ENCODE peak calls at places on chromosomes 5 and 9, in ten cellular contexts. P is natural killer cell, R is fibroblast of lung, B is sigmoid colon, L is heart left ventricle, A is MM.1S, H is cardiac muscle cell, J is WTC11, E is fibroblast of pulmonary artery, X is GM10248. O is an unnamed sample.

GRCh38 chr5:112776301-112776856 is 38.7 kb downstream of the APC start:
- DNase-seq in P (no peak), R (peak; percentile 94), B (no peak), L (no peak), A (no peak), H (peak; percentile 65), J (no peak), E (peak; percentile 72), X (no peak), O (no peak)

GRCh38 chr5:103119067-103119764 is 722 bp downstream of the GIN1 start:
- DNase-seq in P (no peak), R (peak; percentile 49), B (no peak), L (no peak), A (peak; percentile 37), H (no peak), J (no peak), E (peak; percentile 42), X (no peak), O (no peak)

GRCh38 chr5:180056153-180056552 is 15.4 kb downstream of the RNF130 start:
- DNase-seq in P (no peak), R (no peak), B (no peak), L (no peak), A (no peak), H (no peak), J (no peak), E (no peak), X (no peak), O (no peak)

GRCh38 chr9:122785269-122785668 is 3.5 kb upstream of the OR5C1 start:
- DNase-seq in P (no peak), R (no peak), B (no peak), L (no peak), A (no peak), H (no peak), J (no peak), E (no peak), X (no peak), O (no peak)

GRCh38 chr9:133339641-133340040 is 3.7 kb upstream of the SURF6 start:
- DNase-seq in P (no peak), R (no peak), B (no peak), L (no peak), A (no peak), H (no peak), J (no peak), E (no peak), X (no peak), O (no peak)

GRCh38 chr9:26575041-26575440 is 317.6 kb downstream of the CAAP1 start:
- DNase-seq in P (no peak), R (no peak), B (no peak), L (no peak), A (no peak), H (no peak), J (no peak), E (no peak), X (no peak), O (no peak)

GRCh38 chr9:97696025-97696822 is 916 bp downstream of the XPA start:
- DNase-seq in P (no peak), R (peak; percentile 41), B (no peak), L (no peak), A (peak; percentile 39), H (peak; percentile 41), J (no peak), E (peak; percentile 38), X (no peak), O (no peak)

GRCh38 chr5:40452874-40453624 is 226.7 kb upstream of the PTGER4 start:
- DNase-seq in P (no peak), R (no peak), B (no peak), L (no peak), A (no peak), H (no peak), J (no peak), E (no peak), X (no peak), O (no peak)

GRCh38 chr9:6113312-6113711 is 97.9 kb upstream of the RANBP6 start:
- DNase-seq in P (no peak), R (no peak), B (no peak), L (no peak), A (no peak), H (no peak), J (no peak), E (no peak), X (no peak), O (no peak)

GRCh38 chr9:72753261-72753893 is 199.5 kb downstream of the ALDH1A1 start:
- DNase-seq in P (no peak), R (peak; percentile 30), B (no peak), L (no peak), A (no peak), H (peak; percentile 32), J (no peak), E (peak; percentile 43), X (no peak), O (no peak)

DNA sequence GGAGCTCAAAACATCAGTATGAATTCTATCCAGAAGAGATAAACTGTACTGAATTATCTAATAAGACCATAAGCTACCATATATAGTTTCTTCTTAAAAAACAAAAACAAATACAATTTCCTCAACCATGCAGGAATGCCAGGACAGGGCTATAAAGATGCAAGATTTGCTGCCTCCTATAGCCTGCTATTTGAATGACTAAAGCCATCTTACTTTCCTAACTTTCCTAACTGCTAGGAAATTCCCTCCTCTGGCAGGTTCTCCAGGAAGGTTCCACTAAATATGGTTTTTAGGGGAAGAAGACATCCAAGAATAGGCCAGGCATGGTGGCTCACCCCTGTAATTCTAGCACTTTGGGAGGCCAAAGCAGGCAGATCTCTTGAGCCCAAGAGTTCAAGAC is 15.1 kb downstream of the KIF27 start:
- DNase-seq in P (no peak), R (no peak), B (no peak), L (no peak), A (no peak), H (no peak), J (no peak), E (no peak), X (no peak), O (no peak)
- TF ChIP-seq CTCF in P (no peak), R (no peak), B (no peak), L (no peak), A (no peak), H (peak; percentile 2), J (no peak), E (peak; percentile 6), X (no peak), O (no peak)

GRCh38 chr5:134554319-134555222 is 29.1 kb downstream of the JADE2 start:
- DNase-seq in P (peak; percentile 28), R (peak; percentile 72), B (peak; percentile 92), L (peak; percentile 79), A (no peak), H (peak; percentile 90), J (no peak), E (peak; percentile 87), X (peak; percentile 73), O (no peak)
- TF ChIP-seq CTCF in P (no peak), R (no peak), B (no peak), L (no peak), A (no peak), H (no peak), J (no peak), E (peak; percentile 10), X (no peak), O (no peak)

GRCh38 chr9:114288233-114289051 is 34.5 kb upstream of the ORM1 start:
- DNase-seq in P (no peak), R (no peak), B (peak; percentile 57), L (peak; percentile 8), A (no peak), H (peak; percentile 46), J (peak; percentile 43), E (peak; percentile 44), X (no peak), O (no peak)
- TF ChIP-seq CTCF in P (no peak), R (no peak), B (no peak), L (no peak), A (no peak), H (no peak), J (no peak), E (no peak), X (no peak), O (no peak)

GRCh38 chr5:31990296-31990695 is 183.8 kb downstream of the GOLPH3 start:
- DNase-seq in P (no peak), R (peak; percentile 57), B (no peak), L (no peak), A (no peak), H (no peak), J (no peak), E (no peak), X (no peak), O (no peak)
- TF ChIP-seq CTCF in P (no peak), R (no peak), B (no peak), L (no peak), A (no peak), H (no peak), J (no peak), E (no peak), X (no peak), O (no peak)

GRCh38 chr9:131306397-131306997 is 17.0 kb downstream of the PLPP7 start:
- DNase-seq in P (no peak), R (peak; percentile 15), B (no peak), L (no peak), A (no peak), H (no peak), J (no peak), E (no peak), X (no peak), O (no peak)

GRCh38 chr9:131304676-131305366 is 15.3 kb downstream of the PLPP7 start:
- DNase-seq in P (no peak), R (no peak), B (no peak), L (no peak), A (no peak), H (no peak), J (no peak), E (no peak), X (no peak), O (no peak)

GRCh38 chr9:131300444-131300843 is 10.9 kb downstream of the PLPP7 start:
- DNase-seq in P (no peak), R (no peak), B (no peak), L (no peak), A (no peak), H (no peak), J (no peak), E (no peak), X (no peak), O (no peak)

GRCh38 chr9:131302244-131303075 is 12.9 kb downstream of the PLPP7 start:
- DNase-seq in P (no peak), R (no peak), B (no peak), L (peak; percentile 79), A (no peak), H (no peak), J (no peak), E (no peak), X (no peak), O (no peak)

GRCh38 chr9:131303702-131304101 is 14.2 kb downstream of the PLPP7 start:
- DNase-seq in P (no peak), R (no peak), B (no peak), L (no peak), A (no peak), H (no peak), J (no peak), E (no peak), X (no peak), O (no peak)
- TF ChIP-seq CTCF in P (no peak), R (no peak), B (no peak), L (no peak), A (no peak), H (no peak), J (no peak), E (no peak), X (no peak), O (no peak)

O was measured in D721Med.